ENCODE peak calls at places on chromosomes 11 and 22, in ten cellular contexts. One of them, this sample, is unnamed.

GRCh38 chr11:131033151-131033651 is 116.9 kb upstream of the SNX19 start:
- DNase-seq in Calu3: peak
- DNase-seq in AG09319: peak
- DNase-seq in brain microvascular endothelial cell: peak
- DNase-seq in neural crest cell: no peak
- DNase-seq in activated CD8-positive, alpha-beta T cell treated with anti-CD3 and anti-CD28 coated beads for 36 hours: no peak
- DNase-seq in ovary: no peak
- DNase-seq in GM20000: no peak
- DNase-seq in colonic mucosa: no peak
- DNase-seq in body of pancreas: peak
- DNase-seq in this sample: peak

GRCh38 chr22:47065756-47066615 is 303.5 kb downstream of the TBC1D22A start:
- DNase-seq in Calu3: no peak
- DNase-seq in AG09319: no peak
- DNase-seq in brain microvascular endothelial cell: peak
- DNase-seq in neural crest cell: no peak
- DNase-seq in activated CD8-positive, alpha-beta T cell treated with anti-CD3 and anti-CD28 coated beads for 36 hours: no peak
- DNase-seq in ovary: no peak
- DNase-seq in GM20000: no peak
- DNase-seq in colonic mucosa: no peak
- DNase-seq in body of pancreas: peak
- DNase-seq in this sample: no peak

GRCh38 chr11:75473684-75474083 is 40.7 kb upstream of the KLHL35 start:
- DNase-seq in Calu3: no peak
- DNase-seq in AG09319: no peak
- DNase-seq in brain microvascular endothelial cell: no peak
- DNase-seq in neural crest cell: no peak
- DNase-seq in activated CD8-positive, alpha-beta T cell treated with anti-CD3 and anti-CD28 coated beads for 36 hours: no peak
- DNase-seq in ovary: no peak
- DNase-seq in GM20000: no peak
- DNase-seq in colonic mucosa: no peak
- DNase-seq in body of pancreas: no peak
- DNase-seq in this sample: no peak

GRCh38 chr11:6604081-6604626 is 580 bp downstream of the ILK start:
- DNase-seq in Calu3: peak
- DNase-seq in AG09319: peak
- DNase-seq in brain microvascular endothelial cell: peak
- DNase-seq in neural crest cell: no peak
- DNase-seq in activated CD8-positive, alpha-beta T cell treated with anti-CD3 and anti-CD28 coated beads for 36 hours: peak
- DNase-seq in ovary: peak
- DNase-seq in GM20000: peak
- DNase-seq in colonic mucosa: peak
- DNase-seq in body of pancreas: peak
- DNase-seq in this sample: peak

GRCh38 chr22:45867118-45867905 is 109.7 kb downstream of the WNT7B start:
- DNase-seq in Calu3: no peak
- DNase-seq in AG09319: no peak
- DNase-seq in brain microvascular endothelial cell: no peak
- DNase-seq in neural crest cell: peak
- DNase-seq in activated CD8-positive, alpha-beta T cell treated with anti-CD3 and anti-CD28 coated beads for 36 hours: no peak
- DNase-seq in ovary: no peak
- DNase-seq in GM20000: peak
- DNase-seq in colonic mucosa: peak
- DNase-seq in body of pancreas: no peak
- DNase-seq in this sample: no peak

GRCh38 chr11:126969865-126970479 is 30.6 kb downstream of the KIRREL3 start:
- DNase-seq in Calu3: peak
- DNase-seq in AG09319: no peak
- DNase-seq in brain microvascular endothelial cell: peak
- DNase-seq in neural crest cell: no peak
- DNase-seq in activated CD8-positive, alpha-beta T cell treated with anti-CD3 and anti-CD28 coated beads for 36 hours: no peak
- DNase-seq in ovary: no peak
- DNase-seq in GM20000: no peak
- DNase-seq in colonic mucosa: no peak
- DNase-seq in body of pancreas: no peak
- DNase-seq in this sample: peak

GRCh38 chr11:87405843-87406242 is 368.1 kb downstream of the TMEM135 start:
- DNase-seq in Calu3: no peak
- DNase-seq in AG09319: no peak
- DNase-seq in brain microvascular endothelial cell: no peak
- DNase-seq in neural crest cell: no peak
- DNase-seq in activated CD8-positive, alpha-beta T cell treated with anti-CD3 and anti-CD28 coated beads for 36 hours: no peak
- DNase-seq in ovary: no peak
- DNase-seq in GM20000: no peak
- DNase-seq in colonic mucosa: no peak
- DNase-seq in body of pancreas: no peak
- DNase-seq in this sample: no peak

GRCh38 chr11:27770576-27770975 is 70.3 kb upstream of the BDNF start:
- DNase-seq in Calu3: peak
- DNase-seq in AG09319: no peak
- DNase-seq in brain microvascular endothelial cell: no peak
- DNase-seq in neural crest cell: no peak
- DNase-seq in activated CD8-positive, alpha-beta T cell treated with anti-CD3 and anti-CD28 coated beads for 36 hours: no peak
- DNase-seq in ovary: no peak
- DNase-seq in GM20000: no peak
- DNase-seq in colonic mucosa: no peak
- DNase-seq in body of pancreas: no peak
- DNase-seq in this sample: peak

GRCh38 chr11:13954591-13954990 is 7.9 kb upstream of the SPON1 start:
- DNase-seq in Calu3: no peak
- DNase-seq in AG09319: no peak
- DNase-seq in brain microvascular endothelial cell: no peak
- DNase-seq in neural crest cell: no peak
- DNase-seq in activated CD8-positive, alpha-beta T cell treated with anti-CD3 and anti-CD28 coated beads for 36 hours: no peak
- DNase-seq in ovary: no peak
- DNase-seq in GM20000: no peak
- DNase-seq in colonic mucosa: no peak
- DNase-seq in body of pancreas: no peak
- DNase-seq in this sample: no peak

GRCh38 chr11:9205596-9205995 is 59.6 kb downstream of the DENND5A start:
- DNase-seq in Calu3: no peak
- DNase-seq in AG09319: no peak
- DNase-seq in brain microvascular endothelial cell: no peak
- DNase-seq in neural crest cell: no peak
- DNase-seq in activated CD8-positive, alpha-beta T cell treated with anti-CD3 and anti-CD28 coated beads for 36 hours: no peak
- DNase-seq in ovary: no peak
- DNase-seq in GM20000: no peak
- DNase-seq in colonic mucosa: no peak
- DNase-seq in body of pancreas: no peak
- DNase-seq in this sample: no peak

GRCh38 chr11:114399490-114399889 is 821 bp downstream of the C11orf71 start:
- DNase-seq in Calu3: no peak
- DNase-seq in AG09319: no peak
- DNase-seq in brain microvascular endothelial cell: no peak
- DNase-seq in neural crest cell: no peak
- DNase-seq in activated CD8-positive, alpha-beta T cell treated with anti-CD3 and anti-CD28 coated beads for 36 hours: no peak
- DNase-seq in ovary: no peak
- DNase-seq in GM20000: no peak
- DNase-seq in colonic mucosa: peak
- DNase-seq in body of pancreas: no peak
- DNase-seq in this sample: no peak

GRCh38 chr11:86896486-86896885 is 58.7 kb downstream of the FZD4 start:
- DNase-seq in Calu3: no peak
- DNase-seq in AG09319: peak
- DNase-seq in brain microvascular endothelial cell: no peak
- DNase-seq in neural crest cell: no peak
- DNase-seq in activated CD8-positive, alpha-beta T cell treated with anti-CD3 and anti-CD28 coated beads for 36 hours: no peak
- DNase-seq in ovary: no peak
- DNase-seq in GM20000: no peak
- DNase-seq in colonic mucosa: no peak
- DNase-seq in body of pancreas: no peak
- DNase-seq in this sample: no peak

GRCh38 chr22:46504586-46504985 is 32.8 kb downstream of the CELSR1 start:
- DNase-seq in Calu3: no peak
- DNase-seq in AG09319: no peak
- DNase-seq in brain microvascular endothelial cell: no peak
- DNase-seq in neural crest cell: no peak
- DNase-seq in activated CD8-positive, alpha-beta T cell treated with anti-CD3 and anti-CD28 coated beads for 36 hours: no peak
- DNase-seq in ovary: no peak
- DNase-seq in GM20000: no peak
- DNase-seq in colonic mucosa: no peak
- DNase-seq in body of pancreas: no peak
- DNase-seq in this sample: no peak

DNA sequence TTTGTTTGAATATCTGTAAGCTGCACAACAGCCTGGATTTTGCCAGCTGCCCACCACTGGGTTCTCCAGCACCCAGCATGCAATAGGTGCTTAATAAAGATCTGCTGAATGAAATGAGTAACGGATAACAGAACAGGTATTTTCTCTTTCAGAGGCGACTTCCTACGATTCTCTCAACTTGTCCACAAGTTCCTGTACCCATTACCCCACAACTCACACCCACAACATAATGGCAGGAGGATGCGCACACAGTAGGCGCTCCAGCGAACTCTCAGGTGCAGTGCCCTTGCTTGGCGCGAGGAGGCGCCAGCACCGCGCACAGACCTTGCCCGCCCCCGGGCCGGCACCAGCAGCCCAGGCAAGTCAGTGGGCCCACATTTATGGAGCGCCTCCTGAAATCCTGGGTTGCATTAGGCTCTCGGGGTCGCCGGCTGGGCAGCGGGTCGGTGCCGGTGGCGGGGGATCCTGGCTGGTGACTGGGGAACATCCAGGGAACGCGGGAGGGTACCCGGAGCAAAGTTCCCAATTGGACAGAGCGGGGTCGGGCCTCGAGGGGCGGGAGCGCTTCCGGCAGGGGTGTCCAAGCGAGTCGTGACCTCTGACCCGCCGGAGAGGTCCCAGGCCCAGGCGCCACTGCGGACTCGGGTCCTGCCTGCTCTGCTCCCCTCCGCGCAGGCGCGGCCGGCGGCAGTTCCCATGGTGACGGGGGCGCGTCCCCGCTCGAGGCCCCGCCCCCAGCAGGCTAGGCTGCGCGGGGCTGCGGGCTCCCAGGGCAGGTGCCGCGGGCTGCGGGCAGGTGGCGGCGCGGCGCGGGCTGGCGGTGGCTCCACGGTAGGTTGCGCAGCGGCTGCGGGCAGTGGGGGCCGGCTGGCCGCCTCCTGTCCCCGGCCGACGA is at the start of gene KIAA1671:
- DNase-seq in Calu3: peak
- DNase-seq in AG09319: no peak
- DNase-seq in brain microvascular endothelial cell: peak
- DNase-seq in neural crest cell: peak
- DNase-seq in activated CD8-positive, alpha-beta T cell treated with anti-CD3 and anti-CD28 coated beads for 36 hours: peak
- DNase-seq in ovary: peak
- DNase-seq in GM20000: peak
- DNase-seq in colonic mucosa: peak
- DNase-seq in body of pancreas: peak
- DNase-seq in this sample: peak
- TF ChIP-seq CTCF in Calu3: peak
- TF ChIP-seq CTCF in AG09319: no peak
- TF ChIP-seq CTCF in brain microvascular endothelial cell: peak
- TF ChIP-seq CTCF in neural crest cell: peak
- TF ChIP-seq CTCF in activated CD8-positive, alpha-beta T cell treated with anti-CD3 and anti-CD28 coated beads for 36 hours: peak
- TF ChIP-seq CTCF in ovary: peak
- TF ChIP-seq CTCF in GM20000: peak
- TF ChIP-seq CTCF in colonic mucosa: peak
- TF ChIP-seq CTCF in body of pancreas: peak
- TF ChIP-seq CTCF in this sample: peak

GRCh38 chr22:43848366-43849171 is 13.7 kb downstream of the SULT4A1 start:
- DNase-seq in Calu3: no peak
- DNase-seq in AG09319: no peak
- DNase-seq in brain microvascular endothelial cell: no peak
- DNase-seq in neural crest cell: no peak
- DNase-seq in activated CD8-positive, alpha-beta T cell treated with anti-CD3 and anti-CD28 coated beads for 36 hours: no peak
- DNase-seq in ovary: no peak
- DNase-seq in GM20000: no peak
- DNase-seq in colonic mucosa: no peak
- DNase-seq in body of pancreas: peak
- DNase-seq in this sample: peak
- TF ChIP-seq CTCF in Calu3: peak
- TF ChIP-seq CTCF in AG09319: peak
- TF ChIP-seq CTCF in brain microvascular endothelial cell: peak
- TF ChIP-seq CTCF in neural crest cell: peak
- TF ChIP-seq CTCF in activated CD8-positive, alpha-beta T cell treated with anti-CD3 and anti-CD28 coated beads for 36 hours: no peak
- TF ChIP-seq CTCF in ovary: no peak
- TF ChIP-seq CTCF in GM20000: no peak
- TF ChIP-seq CTCF in colonic mucosa: no peak
- TF ChIP-seq CTCF in body of pancreas: peak
- TF ChIP-seq CTCF in this sample: peak

DNA sequence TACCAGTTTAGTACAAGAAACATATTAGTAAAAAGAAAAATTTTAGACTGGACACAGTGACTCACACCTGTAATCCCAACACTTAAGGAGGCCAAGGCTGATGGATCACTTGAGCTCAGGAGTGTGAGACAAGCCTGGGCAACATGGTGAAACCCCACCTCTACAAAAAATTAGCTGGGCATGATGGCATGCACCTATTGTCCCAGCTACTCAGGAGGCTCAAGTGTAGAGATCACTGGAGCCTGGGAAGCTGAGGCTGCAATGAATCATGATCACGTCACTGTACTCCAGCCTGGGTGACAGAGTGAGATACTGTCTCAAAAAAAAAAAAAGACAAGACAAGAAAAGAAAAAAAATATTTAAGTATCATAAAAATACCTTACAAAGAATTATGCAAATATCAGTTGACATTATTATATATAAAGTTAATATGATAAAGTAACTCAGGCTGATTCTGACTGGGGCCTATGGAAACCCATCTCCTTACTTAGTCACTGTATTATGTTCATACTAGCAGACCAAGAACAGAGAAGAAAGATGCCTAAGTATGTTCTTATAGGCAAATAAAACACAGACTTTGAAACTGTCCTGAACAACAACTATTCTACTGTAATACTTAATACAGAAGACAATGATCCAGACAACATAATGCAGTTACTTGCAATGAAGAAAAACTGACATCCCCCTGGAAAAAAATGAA is 27.3 kb downstream of the FAM168A start:
- DNase-seq in Calu3: no peak
- DNase-seq in AG09319: no peak
- DNase-seq in brain microvascular endothelial cell: peak
- DNase-seq in neural crest cell: no peak
- DNase-seq in activated CD8-positive, alpha-beta T cell treated with anti-CD3 and anti-CD28 coated beads for 36 hours: no peak
- DNase-seq in ovary: no peak
- DNase-seq in GM20000: no peak
- DNase-seq in colonic mucosa: no peak
- DNase-seq in body of pancreas: no peak
- DNase-seq in this sample: peak
- TF ChIP-seq CTCF in Calu3: no peak
- TF ChIP-seq CTCF in AG09319: no peak
- TF ChIP-seq CTCF in brain microvascular endothelial cell: no peak
- TF ChIP-seq CTCF in neural crest cell: no peak
- TF ChIP-seq CTCF in activated CD8-positive, alpha-beta T cell treated with anti-CD3 and anti-CD28 coated beads for 36 hours: no peak
- TF ChIP-seq CTCF in ovary: no peak
- TF ChIP-seq CTCF in GM20000: no peak
- TF ChIP-seq CTCF in colonic mucosa: no peak
- TF ChIP-seq CTCF in body of pancreas: no peak
- TF ChIP-seq CTCF in this sample: no peak

DNA sequence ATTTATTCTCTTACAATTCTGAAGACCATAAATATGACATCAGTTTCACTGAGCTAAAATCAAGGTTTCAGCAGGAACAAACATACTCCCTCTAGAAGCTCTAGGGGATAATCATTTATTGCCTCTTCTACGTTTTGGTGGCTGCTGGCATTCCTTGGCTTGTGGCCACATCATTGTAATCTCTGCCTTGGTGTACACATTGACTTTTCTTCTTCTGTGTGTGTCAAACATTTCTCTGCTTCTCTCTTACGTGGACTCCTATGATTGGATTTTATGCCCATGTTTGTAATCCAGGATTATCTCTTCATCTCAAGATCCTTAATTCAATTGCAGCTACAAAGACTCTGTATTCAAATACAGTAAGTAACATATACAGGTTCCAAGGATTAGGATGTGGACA is 30.4 kb upstream of the MMP20 start:
- DNase-seq in Calu3: no peak
- DNase-seq in AG09319: no peak
- DNase-seq in brain microvascular endothelial cell: no peak
- DNase-seq in neural crest cell: no peak
- DNase-seq in activated CD8-positive, alpha-beta T cell treated with anti-CD3 and anti-CD28 coated beads for 36 hours: no peak
- DNase-seq in ovary: no peak
- DNase-seq in GM20000: no peak
- DNase-seq in colonic mucosa: no peak
- DNase-seq in body of pancreas: no peak
- DNase-seq in this sample: no peak
- TF ChIP-seq CTCF in Calu3: no peak
- TF ChIP-seq CTCF in AG09319: no peak
- TF ChIP-seq CTCF in brain microvascular endothelial cell: no peak
- TF ChIP-seq CTCF in neural crest cell: no peak
- TF ChIP-seq CTCF in activated CD8-positive, alpha-beta T cell treated with anti-CD3 and anti-CD28 coated beads for 36 hours: no peak
- TF ChIP-seq CTCF in ovary: no peak
- TF ChIP-seq CTCF in GM20000: no peak
- TF ChIP-seq CTCF in colonic mucosa: no peak
- TF ChIP-seq CTCF in body of pancreas: no peak
- TF ChIP-seq CTCF in this sample: no peak